ENCODE peak calls at places on chromosome 21, in five cellular contexts. S is small intestine, D is body of pancreas, Q is A549, I is dorsolateral prefrontal cortex. O is an unnamed sample.

GRCh38 chr21:33936221-33937038 is 20.8 kb upstream of the ATP5PO start:
- DNase-seq in S (no peak), D (no peak), Q (no peak), I (no peak), O (no peak)

GRCh38 chr21:42760361-42760970 is 107.0 kb downstream of the PDE9A start:
- DNase-seq in S (no peak), D (no peak), Q (no peak), I (no peak), O (no peak)

GRCh38 chr21:25573409-25574206 is 33.7 kb downstream of the MRPL39 start:
- DNase-seq in S (peak), D (no peak), Q (peak), I (no peak), O (no peak)

GRCh38 chr21:39681845-39682244 is 63.1 kb upstream of the IGSF5 start:
- DNase-seq in S (no peak), D (no peak), Q (peak), I (no peak), O (no peak)

GRCh38 chr21:38491536-38491935 is 6.7 kb downstream of the ERG start:
- DNase-seq in S (no peak), D (no peak), Q (no peak), I (no peak), O (no peak)

GRCh38 chr21:28018741-28019669 is 973.7 kb downstream of the LTN1 start:
- DNase-seq in S (peak), D (peak), Q (no peak), I (peak), O (no peak)

GRCh38 chr21:39840373-39841097 is 26.7 kb upstream of the PCP4 start:
- DNase-seq in S (no peak), D (no peak), Q (no peak), I (no peak), O (no peak)

GRCh38 chr21:43609501-43610340 is 49.6 kb downstream of the HSF2BP start:
- DNase-seq in S (peak), D (peak), Q (peak), I (no peak), O (no peak)

GRCh38 chr21:37061926-37062591 is 10.8 kb downstream of the PIGP start:
- DNase-seq in S (no peak), D (no peak), Q (no peak), I (no peak), O (no peak)

GRCh38 chr21:34558960-34559631 is 47.1 kb upstream of the KCNE1 start:
- DNase-seq in S (no peak), D (no peak), Q (no peak), I (no peak), O (no peak)

GRCh38 chr21:32377991-32378390 is 14.8 kb downstream of the URB1 start:
- DNase-seq in S (no peak), D (no peak), Q (no peak), I (no peak), O (no peak)

GRCh38 chr21:42775891-42776290 is 103.4 kb downstream of the WDR4 start:
- DNase-seq in S (no peak), D (no peak), Q (no peak), I (no peak), O (no peak)

GRCh38 chr21:20729376-20729775 is 268.8 kb upstream of the NCAM2 start:
- DNase-seq in S (no peak), D (no peak), Q (no peak), I (no peak), O (no peak)

GRCh38 chr21:33370292-33370691 is 32.9 kb upstream of the IFNGR2 start:
- DNase-seq in S (no peak), D (no peak), Q (no peak), I (no peak), O (no peak)

GRCh38 chr21:36113647-36114428 is 21.0 kb upstream of the CBR3 start:
- DNase-seq in S (peak), D (no peak), Q (peak), I (no peak), O (no peak)

GRCh38 chr21:42674351-42674940 is 21.0 kb downstream of the PDE9A start:
- DNase-seq in S (no peak), D (no peak), Q (no peak), I (no peak), O (no peak)

GRCh38 chr21:32977216-32977615 is 48.5 kb upstream of the OLIG2 start:
- DNase-seq in S (no peak), D (no peak), Q (no peak), I (peak), O (peak)

GRCh38 chr21:8992731-8993174 is 1528.6 kb upstream of the TPTE start:
- DNase-seq in S (no peak), D (no peak), Q (peak), I (no peak), O (no peak)

GRCh38 chr21:18369115-18369514 is 34.5 kb downstream of the TMPRSS15 start:
- DNase-seq in S (peak), D (no peak), Q (peak), I (no peak), O (no peak)

GRCh38 chr21:25079053-25079452 is 528.2 kb downstream of the MRPL39 start:
- DNase-seq in S (no peak), D (no peak), Q (no peak), I (no peak), O (no peak)

GRCh38 chr21:37000381-37000780 is 6.1 kb upstream of the RIPPLY3 start:
- DNase-seq in S (no peak), D (no peak), Q (peak), I (no peak), O (no peak)

DNA sequence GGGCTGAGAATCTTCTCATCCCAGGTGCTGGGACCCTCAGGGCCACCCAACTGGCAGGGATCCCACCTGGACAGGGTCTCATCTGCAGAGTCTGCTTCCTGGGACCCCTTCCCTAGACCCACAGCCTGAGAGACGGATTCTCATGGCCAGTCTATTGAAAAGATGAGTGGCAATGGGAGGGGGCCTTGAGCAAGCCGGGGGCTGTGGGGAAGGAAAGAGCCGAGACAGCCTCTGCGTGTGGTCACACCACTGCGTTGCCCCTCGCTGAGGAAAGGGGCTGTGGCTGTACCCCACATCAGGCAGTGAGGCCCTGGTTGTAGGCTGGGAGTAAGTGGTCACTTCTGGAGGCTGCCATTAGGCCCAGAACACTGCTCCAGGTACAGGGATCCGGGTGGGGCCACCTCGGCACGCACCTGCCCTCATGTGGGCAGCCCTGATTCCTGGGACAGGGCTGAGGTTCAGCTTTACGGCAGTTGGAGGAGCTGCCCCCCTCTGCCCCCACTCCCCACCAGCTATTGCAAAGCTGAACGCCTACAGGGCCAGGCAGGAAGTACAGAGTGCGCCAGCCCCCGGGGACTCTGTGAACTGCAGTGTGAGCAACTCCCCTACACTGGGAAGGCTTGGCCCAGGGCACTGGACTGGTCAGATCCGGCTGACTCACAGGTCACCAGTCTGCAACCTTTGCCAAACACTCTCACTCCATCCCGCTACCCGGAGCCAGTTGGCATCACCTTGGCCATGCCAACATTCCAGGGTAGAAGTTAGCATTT is 106.9 kb downstream of the RIPK4 start:
- DNase-seq in S (no peak), D (no peak), Q (peak), I (no peak), O (no peak)
- H3K27ac ChIP-seq in S (no peak), D (no peak), Q (peak), I (no peak), O (no peak)

GRCh38 chr21:29135481-29135880 is 5.0 kb downstream of the MAP3K7CL start:
- DNase-seq in S (no peak), D (no peak), Q (no peak), I (no peak), O (no peak)

GRCh38 chr21:29133796-29134195 is 3.4 kb downstream of the MAP3K7CL start:
- DNase-seq in S (no peak), D (no peak), Q (no peak), I (no peak), O (no peak)

GRCh38 chr21:29125979-29126378 is 4.5 kb upstream of the MAP3K7CL start:
- DNase-seq in S (no peak), D (no peak), Q (no peak), I (no peak), O (no peak)

GRCh38 chr21:29133241-29133640 is 2.8 kb downstream of the MAP3K7CL start:
- DNase-seq in S (no peak), D (no peak), Q (no peak), I (no peak), O (no peak)

DNA sequence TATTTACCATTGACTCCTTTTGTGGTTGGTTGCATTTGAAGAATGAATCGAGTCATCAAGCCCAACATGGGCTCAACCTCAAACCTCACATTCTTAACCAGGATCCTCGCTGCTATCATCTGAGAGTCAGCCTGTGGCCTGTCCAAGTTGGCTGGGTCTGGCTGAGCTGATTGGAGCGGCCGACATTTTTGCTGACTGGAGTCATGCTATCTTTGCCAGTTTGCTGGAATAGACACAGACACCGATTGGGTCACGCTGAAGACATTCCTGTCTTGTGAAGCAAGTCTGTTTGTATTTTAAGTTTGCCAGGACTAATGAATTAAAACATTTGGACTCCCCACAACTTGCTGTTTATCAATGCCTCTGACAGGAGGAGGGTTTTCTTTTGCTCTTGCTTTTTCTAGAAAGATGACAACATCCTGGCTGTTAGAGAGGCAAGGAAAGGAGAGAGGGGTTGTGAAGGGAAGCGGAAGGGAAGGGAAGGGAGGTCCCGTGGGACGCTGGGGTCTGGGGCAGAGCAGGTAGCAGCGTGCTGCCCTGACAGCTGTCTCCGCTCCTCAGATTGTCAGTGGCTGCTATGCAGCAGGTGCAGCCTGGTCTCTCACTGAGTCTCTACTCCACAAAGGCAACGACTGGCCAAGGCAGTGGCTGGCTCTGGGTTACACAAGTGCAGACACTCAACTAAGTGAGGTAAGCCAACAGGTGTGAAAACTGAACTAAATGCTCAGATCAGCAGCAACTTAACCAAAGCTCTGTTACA is at the start of gene MAP3K7CL:
- DNase-seq in S (no peak), D (peak), Q (no peak), I (no peak), O (no peak)
- H3K27ac ChIP-seq in S (no peak), D (no peak), Q (no peak), I (no peak), O (no peak)

DNA sequence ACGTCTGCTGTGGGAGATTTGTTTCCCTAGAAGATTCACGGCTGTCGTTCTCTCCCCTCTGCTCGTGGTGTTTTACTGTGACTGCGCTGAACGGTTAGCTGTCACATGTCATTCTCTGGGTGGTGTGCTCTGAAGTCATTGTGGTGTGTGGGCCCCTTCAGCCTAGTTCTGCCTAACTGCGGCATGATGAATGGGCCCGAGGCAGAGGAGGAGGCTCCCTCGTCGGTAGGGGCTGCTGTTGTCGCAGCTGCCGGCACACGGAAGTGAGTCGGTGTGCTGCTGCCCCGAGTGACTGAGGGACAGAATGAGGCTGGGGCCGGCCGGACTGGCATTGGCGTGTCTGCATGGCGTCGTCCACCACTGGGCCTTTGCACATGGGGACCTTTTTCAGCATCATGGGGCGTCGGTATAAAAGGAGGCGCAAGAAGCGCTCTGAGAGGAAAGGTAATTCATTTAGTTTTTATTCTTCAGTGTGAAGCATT is 77.9 kb downstream of the ADARB1 start:
- DNase-seq in S (peak), D (no peak), Q (no peak), I (no peak), O (peak)
- H3K27ac ChIP-seq in S (no peak), D (no peak), Q (no peak), I (no peak), O (no peak)

GRCh38 chr21:26747216-26747615 is 98.0 kb downstream of the ADAMTS1 start:
- DNase-seq in S (no peak), D (no peak), Q (no peak), I (no peak), O (no peak)
- H3K27ac ChIP-seq in S (no peak), D (no peak), Q (no peak), I (no peak), O (no peak)

DNA sequence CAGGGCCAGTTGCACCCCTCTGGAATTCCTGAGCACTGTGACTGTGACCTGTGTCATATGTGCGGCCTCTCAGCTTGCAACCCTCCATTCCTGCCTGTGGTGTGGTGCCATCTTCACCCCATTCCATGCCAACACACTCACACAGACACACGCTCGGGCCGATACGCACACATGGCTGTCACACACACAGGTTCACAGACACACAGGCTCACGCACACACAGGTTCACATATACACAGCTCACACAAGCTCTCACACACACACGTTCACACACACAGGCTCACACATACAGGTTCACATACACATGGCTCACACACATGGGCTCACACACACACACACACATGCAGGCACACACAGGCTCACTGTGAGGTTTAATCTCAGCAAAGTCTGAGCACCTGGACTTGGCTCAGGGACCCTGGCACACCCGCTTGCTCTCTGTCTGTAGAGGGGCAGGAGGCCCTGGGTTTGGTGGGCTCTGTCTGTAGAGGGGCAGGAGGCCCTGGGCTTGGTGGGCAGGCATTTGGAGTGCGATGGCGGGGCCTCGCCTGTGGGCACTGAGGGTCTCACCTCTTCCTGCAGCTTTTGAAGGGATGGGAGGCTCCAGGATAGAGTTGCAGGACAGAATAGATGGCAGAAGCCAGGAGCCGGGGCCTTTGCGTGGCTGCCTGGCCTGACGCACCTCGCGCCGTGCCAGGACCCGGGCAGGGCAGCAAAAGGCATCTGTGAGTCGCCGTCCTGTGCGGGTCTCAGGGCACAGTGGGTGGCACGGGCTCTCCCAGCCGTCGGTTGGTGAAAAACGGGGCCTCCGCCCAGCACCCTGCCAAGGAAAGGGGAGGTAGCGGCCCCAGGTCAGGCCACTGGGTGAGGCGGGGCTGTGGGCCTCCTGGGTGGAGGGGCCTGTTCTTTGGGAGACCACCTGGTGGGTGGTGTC is 17.1 kb downstream of the COL18A1 start:
- DNase-seq in S (no peak), D (peak), Q (no peak), I (no peak), O (no peak)
- H3K27ac ChIP-seq in S (no peak), D (peak), Q (peak), I (no peak), O (no peak)

DNA sequence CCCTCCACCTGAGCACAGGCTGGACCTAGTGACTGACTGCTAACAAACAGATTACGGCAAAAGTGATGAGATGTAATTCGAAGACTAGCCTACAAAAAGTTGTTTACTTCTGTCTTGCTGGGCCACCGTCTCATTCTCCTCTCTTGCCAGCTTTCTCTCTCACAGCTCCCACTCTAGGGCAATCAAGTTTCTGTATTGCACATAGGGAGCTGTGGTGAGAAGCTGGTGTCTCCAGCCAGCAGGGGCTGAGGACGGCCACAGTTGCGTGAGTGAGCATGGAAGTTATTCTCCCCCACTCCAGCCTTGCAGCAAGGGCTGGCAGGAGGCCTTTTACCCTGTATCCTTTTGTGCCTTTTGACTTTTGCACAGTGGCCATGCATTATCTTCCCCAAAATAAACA is 8.6 kb upstream of the COL6A2 start:
- DNase-seq in S (no peak), D (no peak), Q (no peak), I (no peak), O (no peak)
- H3K27ac ChIP-seq in S (no peak), D (no peak), Q (no peak), I (no peak), O (no peak)